ENCODE peak calls at places on chromosomes 4 and X, in four cellular contexts. A is HepG2, P is A549, Y is HCT116. O is an unnamed sample. For H3K4me1, the result is how much of the 10 kb centered on the place peaks cover.

GRCh38 chr4:1351854-1352633 is 5.0 kb downstream of the UVSSA start:
- DNase-seq in Y (peak), A (peak), P (peak), O (peak)

GRCh38 chr4:139607302-139608060 is 51.5 kb upstream of the SETD7 start:
- DNase-seq in P (no peak), A (no peak), Y (no peak), O (no peak)

GRCh38 chr4:130092187-130093015 is 996.4 kb downstream of the C4orf33 start:
- DNase-seq in A (no peak), P (no peak), Y (no peak), O (no peak)

GRCh38 chrX:69031181-69031580 is 134.1 kb downstream of the PJA1 start:
- DNase-seq in A (peak), P (no peak), Y (peak), O (peak)

GRCh38 chr4:129926936-129927335 is 831.0 kb downstream of the C4orf33 start:
- DNase-seq in A (no peak), P (no peak), Y (no peak), O (peak)

GRCh38 chr4:125315571-125316390 is 1.0 kb downstream of the FAT4 start:
- DNase-seq in A (peak), P (peak), Y (no peak), O (peak)

GRCh38 chr4:84578540-84579409 is 4.2 kb upstream of the CDS1 start:
- DNase-seq in Y (peak), P (peak), A (peak), O (peak)

GRCh38 chr4:114488301-114488982 is 110.2 kb upstream of the UGT8 start:
- DNase-seq in Y (no peak), A (no peak), P (no peak), O (no peak)

GRCh38 chrX:131987252-131987651 is 35.9 kb upstream of the STK26 start:
- DNase-seq in Y (no peak), P (no peak), A (no peak), O (peak)

GRCh38 chr4:95572304-95572991 is 23.7 kb upstream of the UNC5C start:
- DNase-seq in P (no peak), A (no peak), Y (no peak), O (peak)

GRCh38 chr4:3911252-3911856 is 145.2 kb downstream of the ADRA2C start:
- DNase-seq in P (no peak), A (no peak), Y (no peak), O (no peak)

GRCh38 chrX:19879742-19880378 is 7.5 kb downstream of the SH3KBP1 start:
- DNase-seq in Y (no peak), A (no peak), P (no peak), O (no peak)

GRCh38 chrX:47366051-47366722 is 4.2 kb upstream of the ZNF157 start:
- DNase-seq in Y (no peak), P (peak), A (no peak), O (peak)

GRCh38 chr4:185261971-185262370 is 52.6 kb downstream of the SNX25 start:
- DNase-seq in A (no peak), Y (no peak), P (no peak), O (no peak)

GRCh38 chr4:67288964-67289363 is 256.3 kb downstream of the CENPC start:
- DNase-seq in A (peak), P (peak), Y (no peak), O (no peak)

GRCh38 chrX:148501121-148502066 is 977 bp downstream of the AFF2 start:
- DNase-seq in A (no peak), P (no peak), Y (no peak), O (no peak)

GRCh38 chr4:154030747-154031146 is 241.9 kb upstream of the SFRP2 start:
- DNase-seq in Y (no peak), P (no peak), A (no peak), O (no peak)

GRCh38 chr4:84232311-84233095 is 266.6 kb downstream of the NKX6-1 start:
- DNase-seq in A (no peak), P (no peak), Y (no peak), O (no peak)

GRCh38 chr4:109574931-109575804 is 15.1 kb downstream of the MCUB start:
- DNase-seq in A (no peak), P (no peak), Y (no peak), O (no peak)
- TF ChIP-seq MAX in A (no peak), P (no peak), Y (no peak), O (no peak)

DNA sequence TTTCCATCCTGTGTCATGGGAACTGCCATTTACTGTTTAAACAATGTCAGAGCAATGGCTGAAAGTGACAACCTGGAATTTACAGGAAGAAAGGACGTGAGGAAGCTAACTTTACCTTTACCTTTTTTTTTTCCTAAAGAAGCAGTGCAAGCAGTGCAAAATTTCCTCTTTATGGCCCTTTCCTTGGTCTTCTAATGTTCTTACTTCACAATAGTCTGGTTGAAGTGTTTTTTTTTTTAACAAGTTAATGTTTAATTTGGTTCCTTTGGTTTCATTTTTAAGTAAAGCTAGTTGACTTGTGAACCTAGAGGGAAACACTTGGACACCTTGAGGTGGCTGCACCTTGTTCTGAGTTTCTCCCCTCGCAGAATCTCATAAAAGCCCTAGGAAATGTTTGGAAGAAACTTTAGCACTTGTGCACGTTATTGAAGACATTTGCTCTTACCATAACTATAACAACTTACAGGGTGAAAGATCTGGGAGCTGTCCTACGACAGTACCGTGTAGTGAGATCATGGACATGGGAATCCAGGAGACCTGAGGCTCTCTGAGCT is 1.8 kb downstream of the SGMS2 start:
- DNase-seq in P (no peak), Y (no peak), A (no peak), O (peak)
- H3K4me1 ChIP-seq in P (under half), Y (under half), A (under half), O (under half)

GRCh38 chrX:51420610-51421009 is 75.8 kb downstream of the NUDT11 start:
- DNase-seq in P (peak), A (peak), Y (peak), O (peak)
- TF ChIP-seq MAX in P (no peak), A (no peak), Y (no peak), O (no peak)

DNA sequence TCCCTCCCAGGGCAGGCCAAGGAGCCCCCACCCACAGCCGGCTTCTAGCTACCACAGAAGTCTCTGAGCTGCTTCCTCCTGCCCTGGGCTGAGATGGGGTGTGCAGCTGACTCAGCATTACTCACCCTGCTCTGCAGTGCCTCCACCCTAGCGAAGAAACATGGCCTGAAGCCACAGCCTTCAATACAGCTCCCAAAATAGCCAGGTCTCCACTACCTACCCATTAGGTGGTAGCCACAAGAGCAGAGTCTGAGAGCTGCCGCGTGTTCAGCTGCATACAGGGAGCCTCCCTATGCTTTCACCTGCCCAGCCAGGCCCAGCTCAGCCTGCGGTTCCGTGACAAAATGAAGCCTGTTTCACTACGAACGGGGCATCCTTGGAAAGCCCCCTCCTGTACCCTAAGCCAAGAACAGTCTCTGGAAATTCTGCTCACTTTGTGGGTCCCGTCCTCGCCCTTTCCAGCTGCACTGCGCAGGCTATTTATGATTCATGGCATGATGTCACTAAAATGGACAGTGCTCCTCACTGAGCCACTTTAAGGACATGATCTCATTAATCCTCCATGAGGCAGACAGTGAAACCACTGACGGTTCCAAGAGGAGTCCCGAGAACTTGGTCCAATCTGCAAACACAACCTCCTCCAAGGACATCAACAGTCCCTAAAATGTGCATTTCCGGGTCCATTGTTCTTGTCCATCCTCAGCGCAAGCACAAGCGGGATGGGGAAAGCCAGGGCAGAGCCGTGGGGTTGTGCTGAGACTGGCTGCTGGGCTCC is 20.2 kb downstream of the WDR1 start:
- DNase-seq in A (no peak), Y (peak), P (peak), O (peak)
- H3K4me1 ChIP-seq in A (under half), Y (half or more), P (under half), O (half or more)

GRCh38 chrX:10567136-10567535 is 53.2 kb downstream of the MID1 start:
- DNase-seq in P (no peak), A (no peak), Y (no peak), O (no peak)

GRCh38 chrX:10568428-10568827 is 52.0 kb downstream of the MID1 start:
- DNase-seq in Y (no peak), A (no peak), P (no peak), O (no peak)

GRCh38 chrX:10569946-10570345 is 50.4 kb downstream of the MID1 start:
- DNase-seq in P (no peak), A (no peak), Y (no peak), O (peak)

GRCh38 chrX:10566726-10567097 is 53.7 kb downstream of the MID1 start:
- DNase-seq in A (no peak), P (peak), Y (no peak), O (no peak)

GRCh38 chrX:10570601-10571000 is 49.8 kb downstream of the MID1 start:
- DNase-seq in A (no peak), Y (no peak), P (no peak), O (peak)
- TF ChIP-seq MAX in A (no peak), Y (no peak), P (no peak), O (no peak)

DNA sequence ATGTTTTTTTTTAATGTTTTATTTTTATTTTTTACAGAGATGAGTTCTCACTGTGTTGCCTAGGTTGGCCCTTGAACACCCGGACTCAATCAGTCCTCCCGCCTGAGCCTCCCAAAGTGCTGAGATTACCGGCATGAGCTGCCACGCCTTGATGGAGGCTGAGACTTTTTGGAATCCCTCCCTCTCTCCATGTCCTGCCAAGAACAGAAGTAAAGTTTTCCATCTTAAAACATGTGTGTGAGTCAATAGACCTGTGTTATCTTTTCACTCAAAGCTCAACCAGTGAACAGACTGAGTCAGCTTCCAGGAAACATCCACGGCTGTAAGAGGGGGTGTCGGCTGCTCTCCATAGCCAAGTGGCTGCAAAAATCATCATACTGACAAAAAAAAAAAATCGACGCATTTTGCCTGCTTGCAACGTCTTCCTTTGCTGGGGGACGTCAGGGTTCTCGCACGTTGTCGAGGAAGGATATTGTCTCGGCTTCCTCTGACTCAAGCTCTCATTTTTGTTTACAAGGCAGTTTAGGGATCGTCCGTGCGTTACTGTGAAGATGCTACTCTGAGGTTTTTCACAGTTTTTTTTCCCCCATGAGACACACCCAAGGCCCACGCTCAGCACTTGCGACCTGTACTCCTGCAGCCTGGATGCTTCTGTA is 10.0 kb upstream of the ASMTL start:
- DNase-seq in Y (no peak), A (no peak), P (peak), O (peak)
- H3K4me1 ChIP-seq in Y (under half), A (under half), P (under half), O (under half)

GRCh38 chrX:9525511-9526248 is 60.8 kb downstream of the TBL1X start:
- DNase-seq in Y (no peak), P (no peak), A (no peak), O (peak)
- TF ChIP-seq MAX in Y (no peak), P (no peak), A (no peak), O (no peak)